ENCODE peak calls at places on chromosomes 16 and 17, in nine cellular contexts. Q is mucosa of descending colon, N is RWPE1, S is mesothelial cell of epicardium, M is lower leg skin, X is prostate gland, A is body of pancreas, F is dorsolateral prefrontal cortex, U is DND-41. E is an unnamed sample.

GRCh38 chr16:67954421-67955196 is 10.7 kb upstream of the LCAT start:
- DNase-seq in F (no peak), U (no peak), X (no peak), M (no peak), A (no peak), N (no peak), Q (no peak), S (no peak), E (no peak)

GRCh38 chr17:74431568-74432483 is at the start of gene GPRC5C:
- DNase-seq in X (peak; percentile 96), S (peak; percentile 78), A (peak; percentile 96), U (no peak), Q (peak; percentile 98), F (no peak), M (peak; percentile 95), N (peak; percentile 83), E (no peak)

GRCh38 chr17:28946239-28946638 is 5.1 kb downstream of the PHF12 start:
- DNase-seq in X (peak; percentile 65), F (no peak), A (no peak), N (no peak), U (no peak), M (no peak), S (no peak), Q (no peak), E (no peak)

GRCh38 chr16:12819126-12820117 is 15.7 kb upstream of the CPPED1 start:
- DNase-seq in F (peak; percentile 65), N (peak; percentile 58), S (peak; percentile 79), M (peak; percentile 89), U (peak; percentile 73), Q (peak; percentile 73), X (peak; percentile 25), A (peak; percentile 47), E (peak; percentile 25)

GRCh38 chr17:30375661-30376060 is 3.1 kb upstream of the CPD start:
- DNase-seq in A (no peak), Q (no peak), M (no peak), S (no peak), F (no peak), N (no peak), U (no peak), X (no peak), E (no peak)

GRCh38 chr16:16120044-16120381 is 103.3 kb downstream of the ABCC6 start:
- DNase-seq in A (peak; percentile 57), M (no peak), Q (peak; percentile 43), S (no peak), U (no peak), F (no peak), X (no peak), N (no peak), E (no peak)

GRCh38 chr17:62857526-62857925 is 49.4 kb upstream of the MARCHF10 start:
- DNase-seq in X (no peak), U (no peak), Q (no peak), S (no peak), A (no peak), N (no peak), F (no peak), M (no peak), E (no peak)

GRCh38 chr17:4950075-4950756 is 703 bp upstream of the ENO3 start:
- DNase-seq in N (no peak), Q (peak; percentile 79), U (peak; percentile 40), F (no peak), A (peak; percentile 48), X (no peak), M (peak; percentile 94), S (peak; percentile 65), E (no peak)

GRCh38 chr16:89357055-89357454 is 133.3 kb downstream of the ANKRD11 start:
- DNase-seq in A (no peak), U (no peak), N (peak; percentile 59), M (no peak), F (peak; percentile 40), S (no peak), Q (no peak), X (no peak), E (no peak)

GRCh38 chr17:12047977-12048376 is 27.3 kb downstream of the MAP2K4 start:
- DNase-seq in A (no peak), M (no peak), F (no peak), S (no peak), X (no peak), Q (no peak), U (no peak), N (no peak), E (no peak)

GRCh38 chr16:35249051-35249450 is 1789.6 kb downstream of the TP53TG3F start:
- DNase-seq in M (no peak), A (no peak), S (no peak), F (no peak), U (no peak), X (no peak), N (no peak), Q (no peak), E (no peak)

GRCh38 chr17:40542562-40543411 is 22.5 kb downstream of the CCR7 start:
- DNase-seq in S (no peak), F (peak; percentile 46), M (peak; percentile 96), U (no peak), N (peak; percentile 81), X (no peak), Q (peak; percentile 52), A (peak; percentile 79), E (peak; percentile 55)

GRCh38 chr16:58338205-58338604 is 43.4 kb upstream of the PRSS54 start:
- DNase-seq in N (no peak), U (no peak), A (no peak), Q (no peak), S (no peak), M (no peak), X (no peak), F (no peak), E (no peak)
- TF ChIP-seq CTCF in N (no peak), U (no peak), A (no peak), Q (no peak), S (no peak), M (no peak), X (no peak), F (no peak), E (no peak)

GRCh38 chr16:2609827-2610470 is 72.1 kb downstream of the PDPK1 start:
- DNase-seq in Q (no peak), X (no peak), M (no peak), A (no peak), S (no peak), U (no peak), F (no peak), N (no peak), E (no peak)
- TF ChIP-seq CTCF in Q (no peak), X (no peak), M (no peak), A (no peak), S (no peak), U (no peak), F (no peak), N (no peak), E (no peak)

DNA sequence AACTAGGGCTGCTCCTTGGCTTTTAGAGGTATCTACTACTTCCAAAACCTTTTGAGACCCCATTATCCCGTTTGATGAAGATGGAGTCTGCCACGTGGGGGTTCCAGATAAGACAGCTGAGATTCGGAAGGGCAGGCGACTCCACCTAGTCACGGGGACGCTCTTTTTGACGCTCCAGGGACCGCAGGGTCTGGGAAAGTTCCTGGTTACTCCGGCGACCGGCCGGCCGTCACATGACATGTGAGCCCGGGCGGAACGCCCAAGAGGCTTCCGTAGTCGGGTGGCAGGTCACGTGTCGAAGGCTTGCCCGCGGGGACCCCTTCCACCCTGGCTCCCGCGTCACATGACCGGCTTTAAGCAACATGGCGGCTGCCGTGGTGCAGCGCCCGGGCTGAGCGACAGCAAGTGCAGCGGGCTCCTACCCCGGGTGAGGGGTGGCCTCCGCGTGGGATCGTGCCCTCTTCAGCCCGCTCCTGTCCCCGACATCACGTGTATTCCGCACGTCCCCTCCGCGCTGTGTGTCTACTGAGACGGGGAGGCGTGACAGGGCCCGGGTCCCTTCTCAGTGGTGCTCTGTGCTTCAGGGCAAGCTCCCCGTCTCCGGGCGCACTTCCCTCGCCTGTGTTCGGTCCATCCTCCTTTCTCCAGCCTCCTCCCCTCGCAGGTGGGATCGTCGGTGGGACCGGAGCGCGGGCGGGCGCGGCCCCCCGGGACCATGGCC is at the start of gene SPNS1:
- DNase-seq in N (peak; percentile 96), X (peak; percentile 97), A (peak; percentile 98), M (peak; percentile 99), Q (peak; percentile 99), F (peak; percentile 98), S (peak; percentile 96), U (peak; percentile 94), E (peak; percentile 86)
- TF ChIP-seq CTCF in N (no peak), X (peak; percentile 26), A (no peak), M (no peak), Q (no peak), F (no peak), S (no peak), U (no peak), E (no peak)

GRCh38 chr17:83196088-83196765 is 116.8 kb downstream of the METRNL start:
- DNase-seq in S (no peak), U (no peak), X (no peak), Q (peak; percentile 2), N (no peak), M (no peak), F (peak; percentile 20), A (no peak), E (no peak)

GRCh38 chr17:83194761-83195329 is 115.4 kb downstream of the METRNL start:
- DNase-seq in N (no peak), S (no peak), M (no peak), U (no peak), Q (no peak), X (no peak), A (peak; percentile 2), F (peak; percentile 33), E (no peak)

GRCh38 chr17:83196973-83197880 is 117.8 kb downstream of the METRNL start:
- DNase-seq in S (no peak), Q (no peak), M (no peak), A (peak; percentile 1), X (no peak), U (no peak), F (peak; percentile 15), N (no peak), E (no peak)

GRCh38 chr17:83194189-83194565 is 114.8 kb downstream of the METRNL start:
- DNase-seq in U (peak; percentile 15), F (peak; percentile 32), X (no peak), Q (no peak), M (peak; percentile 87), A (peak; percentile 3), S (no peak), N (no peak), E (no peak)

DNA sequence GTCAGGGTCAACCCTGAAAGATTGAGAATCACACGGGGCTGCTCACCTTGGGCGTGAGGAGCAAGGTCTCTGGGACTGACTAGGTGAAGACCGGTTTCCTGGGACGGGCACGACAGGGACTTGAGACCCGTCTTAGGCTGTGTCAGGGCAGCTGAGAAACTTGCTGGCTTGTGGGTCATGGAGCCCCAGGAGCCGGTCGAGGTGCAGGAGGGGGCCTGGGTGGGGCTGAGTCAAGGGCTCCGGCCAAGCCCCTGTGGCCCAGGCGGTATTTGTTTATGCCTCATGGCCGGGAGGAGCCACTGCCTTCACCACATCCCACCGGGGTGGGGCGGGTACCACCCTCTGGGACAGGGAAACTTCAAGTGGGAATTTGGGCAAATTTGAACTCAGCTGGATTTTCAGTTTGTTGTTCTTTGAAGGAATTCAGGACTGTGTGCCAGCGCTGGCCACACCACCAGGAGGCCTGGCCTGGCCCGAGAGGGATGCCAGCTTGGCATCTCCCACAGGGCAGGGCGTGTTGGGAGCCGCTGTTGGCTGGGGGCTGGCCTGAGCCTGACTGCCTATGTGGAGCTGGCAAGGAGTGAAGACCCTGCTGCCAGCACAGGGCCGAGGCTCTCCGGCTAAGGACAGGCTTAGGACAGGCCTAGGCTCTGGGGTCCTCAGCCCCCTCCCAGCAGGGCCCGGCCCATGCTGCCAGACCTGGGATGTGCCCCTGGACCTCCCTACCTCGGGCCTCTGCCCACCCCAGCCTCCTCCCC is 116.1 kb downstream of the METRNL start:
- DNase-seq in Q (no peak), U (no peak), X (peak; percentile 73), M (peak; percentile 93), F (peak; percentile 40), A (no peak), N (peak; percentile 20), S (no peak), E (no peak)
- TF ChIP-seq CTCF in Q (no peak), U (no peak), X (peak; percentile 55), M (no peak), F (no peak), A (peak; percentile 25), N (no peak), S (no peak), E (no peak)